ENCODE peak calls at places on chromosomes 1 and 21, in six cellular contexts. A is NCI-H526 treated with DMSO at 0.1 percent for 48 hours; H is cardiac muscle cell; X is activated naive CD8-positive, alpha-beta T cell treated with anti-CD3 and anti-CD28 coated beads for 36 hours; Z is stimulated activated naive CD4-positive, alpha-beta T cell treated with Interleukin-2 at 50 U/mL for 16 hours; U is HT1080. S is an unnamed sample.

GRCh38 chr1:6475381-6476133 is 9.6 kb upstream of the TNFRSF25 start:
- DNase-seq in A (peak), U (no peak), X (peak), H (peak), Z (peak), S (no peak)

GRCh38 chr21:44708213-44708865 is 3.0 kb downstream of the TSPEAR start:
- DNase-seq in Z (no peak), A (no peak), H (no peak), U (no peak), X (no peak), S (no peak)

GRCh38 chr1:25082216-25082899 is 149.9 kb downstream of the SYF2 start:
- DNase-seq in Z (no peak), X (no peak), H (no peak), U (peak), A (no peak), S (no peak)

GRCh38 chr1:28456078-28456477 is 49.8 kb upstream of the RCC1 start:
- DNase-seq in A (no peak), H (no peak), Z (no peak), U (peak), X (no peak), S (peak)

GRCh38 chr1:234533975-234534876 is 55.2 kb upstream of the TARBP1 start:
- DNase-seq in U (no peak), A (no peak), H (peak), X (no peak), Z (no peak), S (peak)

GRCh38 chr21:33451634-33452071 is 28.1 kb downstream of the TMEM50B start:
- DNase-seq in U (peak), X (no peak), A (no peak), Z (no peak), H (no peak), S (no peak)

GRCh38 chr1:202621446-202621845 is 88.8 kb downstream of the SYT2 start:
- DNase-seq in X (no peak), A (no peak), U (no peak), Z (no peak), H (no peak), S (no peak)

GRCh38 chr1:166490437-166490784 is 323.6 kb upstream of the FAM78B start:
- DNase-seq in Z (no peak), X (no peak), A (no peak), U (no peak), H (no peak), S (no peak)

GRCh38 chr1:152067929-152068328 is 20.9 kb downstream of the TCHHL1 start:
- DNase-seq in Z (no peak), X (no peak), A (no peak), U (no peak), H (no peak), S (no peak)

GRCh38 chr1:115807723-115808122 is 33.2 kb downstream of the NHLH2 start:
- DNase-seq in X (peak), H (peak), U (peak), Z (no peak), A (peak), S (peak)

GRCh38 chr1:119646521-119647227 is 1.4 kb downstream of the ZNF697 start:
- DNase-seq in H (no peak), X (no peak), Z (no peak), U (peak), A (no peak), S (peak)

GRCh38 chr1:210294991-210295773 is 33.5 kb upstream of the HHAT start:
- DNase-seq in H (peak), U (peak), A (peak), Z (no peak), X (no peak), S (peak)

GRCh38 chr21:42818328-42818749 is 61.0 kb downstream of the WDR4 start:
- DNase-seq in U (peak), H (peak), A (peak), X (peak), Z (peak), S (peak)

GRCh38 chr1:818611-819291 is 105.0 kb upstream of the SAMD11 start:
- DNase-seq in U (no peak), H (no peak), X (no peak), A (no peak), Z (no peak), S (no peak)

GRCh38 chr21:46055863-46056281 is 42.0 kb upstream of the COL6A2 start:
- DNase-seq in U (no peak), Z (no peak), X (no peak), A (no peak), H (no peak), S (no peak)

GRCh38 chr21:42532466-42533181 is 19.0 kb downstream of the SLC37A1 start:
- DNase-seq in H (no peak), X (no peak), U (no peak), A (no peak), Z (no peak), S (no peak)

GRCh38 chr1:186812560-186812959 is 16.2 kb upstream of the PLA2G4A start:
- DNase-seq in Z (no peak), X (no peak), H (no peak), U (no peak), A (no peak), S (peak)

GRCh38 chr1:50603274-50604271 is 180.3 kb upstream of the DMRTA2 start:
- DNase-seq in U (peak), H (peak), A (no peak), X (no peak), Z (no peak), S (no peak)

GRCh38 chr1:31336687-31337467 is 36.0 kb downstream of the FABP3 start:
- DNase-seq in Z (no peak), H (no peak), A (no peak), X (no peak), U (no peak), S (peak)

GRCh38 chr1:239288964-239289535 is 97.3 kb upstream of the CHRM3 start:
- DNase-seq in A (no peak), U (peak), H (no peak), Z (no peak), X (no peak), S (peak)